ENCODE peak calls at places on chromosomes 12 and 14, in ten cellular contexts. T, G, P, L, X, C, R, H, B and O are unnamed samples.

GRCh38 chr14:76872796-76873432 is 46.7 kb downstream of the LRRC74A start:
- DNase-seq in X (no peak), G (peak), B (peak), H (no peak), C (peak), R (peak), L (peak), P (peak), T (peak), O (peak)

GRCh38 chr12:54657048-54657696 is 9.0 kb upstream of the DCD start:
- DNase-seq in R (no peak), G (no peak), T (peak), B (no peak), H (no peak), C (no peak), L (no peak), X (no peak), P (no peak), O (no peak)

GRCh38 chr14:73238262-73238852 is 1.1 kb downstream of the PAPLN start:
- DNase-seq in T (peak), H (peak), P (no peak), G (no peak), B (no peak), R (peak), X (peak), L (no peak), C (no peak), O (no peak)

GRCh38 chr12:15193927-15194326 is 27.3 kb downstream of the RERG start:
- DNase-seq in T (no peak), L (no peak), P (no peak), C (no peak), B (no peak), G (no peak), R (no peak), X (peak), H (no peak), O (no peak)

GRCh38 chr12:76158518-76159321 is 74.2 kb upstream of the NAP1L1 start:
- DNase-seq in G (peak), C (peak), L (no peak), B (peak), R (no peak), H (no peak), P (peak), X (peak), T (peak), O (no peak)

GRCh38 chr12:91766454-91766853 is 379.2 kb downstream of the BTG1 start:
- DNase-seq in B (no peak), L (no peak), C (no peak), P (no peak), R (no peak), H (no peak), G (no peak), T (no peak), X (no peak), O (no peak)

GRCh38 chr14:44873536-44873935 is 88.2 kb downstream of the KLHL28 start:
- DNase-seq in X (no peak), G (no peak), B (no peak), H (no peak), C (no peak), P (no peak), T (no peak), R (no peak), L (no peak), O (no peak)

GRCh38 chr12:5078423-5078822 is 34.7 kb downstream of the KCNA5 start:
- DNase-seq in G (peak), H (no peak), R (no peak), L (peak), P (no peak), C (no peak), T (no peak), B (peak), X (peak), O (no peak)

GRCh38 chr12:50862316-50862715 is 19.6 kb downstream of the TMPRSS12 start:
- DNase-seq in B (no peak), H (no peak), X (peak), L (no peak), G (no peak), P (no peak), C (no peak), T (peak), R (peak), O (no peak)

GRCh38 chr12:22539055-22539454 is 5.3 kb downstream of the C2CD5 start:
- DNase-seq in C (no peak), X (no peak), L (no peak), G (no peak), T (no peak), R (no peak), H (no peak), B (no peak), P (no peak), O (no peak)

GRCh38 chr14:65846469-65846868 is 433.9 kb downstream of the FUT8 start:
- DNase-seq in R (no peak), G (no peak), B (peak), T (no peak), X (no peak), P (no peak), L (no peak), H (no peak), C (no peak), O (no peak)